ENCODE peak calls at places on chromosomes 2 and 18, in eight cellular contexts. One of them, this sample, is unnamed.

GRCh38 chr2:213238753-213239591 is 45.3 kb upstream of the SPAG16 start:
- DNase-seq in MM.1S: no peak
- DNase-seq in thoracic aorta: no peak
- DNase-seq in GM20000: no peak
- DNase-seq in AG04449: peak
- DNase-seq in tibial artery: peak
- DNase-seq in astrocyte of the spinal cord: peak
- DNase-seq in lower lobe of right lung: no peak
- DNase-seq in this sample: no peak

GRCh38 chr2:174836345-174836999 is 72.2 kb upstream of the CHRNA1 start:
- DNase-seq in AG04449: peak
- DNase-seq in MM.1S: no peak
- DNase-seq in tibial artery: no peak
- DNase-seq in thoracic aorta: no peak
- DNase-seq in GM20000: no peak
- DNase-seq in lower lobe of right lung: no peak
- DNase-seq in astrocyte of the spinal cord: peak
- DNase-seq in this sample: no peak

GRCh38 chr2:241857572-241858121 is 1.0 kb downstream of the PDCD1 start:
- DNase-seq in lower lobe of right lung: peak
- DNase-seq in thoracic aorta: no peak
- DNase-seq in tibial artery: no peak
- DNase-seq in GM20000: peak
- DNase-seq in astrocyte of the spinal cord: no peak
- DNase-seq in MM.1S: no peak
- DNase-seq in AG04449: no peak
- DNase-seq in this sample: no peak

GRCh38 chr2:143282684-143283083 is 153.5 kb downstream of the ARHGAP15 start:
- DNase-seq in thoracic aorta: no peak
- DNase-seq in GM20000: no peak
- DNase-seq in astrocyte of the spinal cord: no peak
- DNase-seq in lower lobe of right lung: no peak
- DNase-seq in tibial artery: no peak
- DNase-seq in AG04449: no peak
- DNase-seq in MM.1S: no peak
- DNase-seq in this sample: no peak

GRCh38 chr2:181142514-181142913 is 162.1 kb downstream of the UBE2E3 start:
- DNase-seq in AG04449: no peak
- DNase-seq in lower lobe of right lung: no peak
- DNase-seq in GM20000: no peak
- DNase-seq in thoracic aorta: no peak
- DNase-seq in MM.1S: peak
- DNase-seq in astrocyte of the spinal cord: no peak
- DNase-seq in tibial artery: no peak
- DNase-seq in this sample: no peak

GRCh38 chr2:73730810-73731209 is 6.3 kb downstream of the TPRKB start:
- DNase-seq in thoracic aorta: no peak
- DNase-seq in GM20000: no peak
- DNase-seq in lower lobe of right lung: no peak
- DNase-seq in tibial artery: no peak
- DNase-seq in AG04449: no peak
- DNase-seq in astrocyte of the spinal cord: no peak
- DNase-seq in MM.1S: no peak
- DNase-seq in this sample: no peak

GRCh38 chr2:97995026-97995733 is 568 bp downstream of the TMEM131 start:
- DNase-seq in AG04449: no peak
- DNase-seq in lower lobe of right lung: peak
- DNase-seq in MM.1S: peak
- DNase-seq in GM20000: peak
- DNase-seq in astrocyte of the spinal cord: peak
- DNase-seq in thoracic aorta: no peak
- DNase-seq in tibial artery: peak
- DNase-seq in this sample: peak

GRCh38 chr2:100235098-100235497 is 87.2 kb downstream of the LONRF2 start:
- DNase-seq in lower lobe of right lung: no peak
- DNase-seq in thoracic aorta: no peak
- DNase-seq in AG04449: no peak
- DNase-seq in MM.1S: peak
- DNase-seq in astrocyte of the spinal cord: peak
- DNase-seq in GM20000: peak
- DNase-seq in tibial artery: no peak
- DNase-seq in this sample: no peak

GRCh38 chr2:85309699-85310321 is 18.0 kb downstream of the TGOLN2 start:
- DNase-seq in GM20000: no peak
- DNase-seq in thoracic aorta: no peak
- DNase-seq in lower lobe of right lung: no peak
- DNase-seq in AG04449: no peak
- DNase-seq in tibial artery: no peak
- DNase-seq in astrocyte of the spinal cord: no peak
- DNase-seq in MM.1S: peak
- DNase-seq in this sample: no peak

GRCh38 chr2:36849265-36849664 is 117.1 kb downstream of the STRN start:
- DNase-seq in lower lobe of right lung: no peak
- DNase-seq in GM20000: no peak
- DNase-seq in tibial artery: no peak
- DNase-seq in AG04449: no peak
- DNase-seq in astrocyte of the spinal cord: no peak
- DNase-seq in MM.1S: no peak
- DNase-seq in thoracic aorta: no peak
- DNase-seq in this sample: no peak

GRCh38 chr2:72544554-72544953 is 281.3 kb downstream of the EXOC6B start:
- DNase-seq in lower lobe of right lung: no peak
- DNase-seq in astrocyte of the spinal cord: no peak
- DNase-seq in MM.1S: no peak
- DNase-seq in GM20000: no peak
- DNase-seq in tibial artery: no peak
- DNase-seq in AG04449: no peak
- DNase-seq in thoracic aorta: no peak
- DNase-seq in this sample: no peak

GRCh38 chr18:27922780-27923179 is 254.2 kb downstream of the CDH2 start:
- DNase-seq in astrocyte of the spinal cord: no peak
- DNase-seq in AG04449: no peak
- DNase-seq in tibial artery: no peak
- DNase-seq in thoracic aorta: no peak
- DNase-seq in MM.1S: no peak
- DNase-seq in lower lobe of right lung: no peak
- DNase-seq in GM20000: no peak
- DNase-seq in this sample: no peak

GRCh38 chr2:161428240-161428587 is 12.1 kb downstream of the TBR1 start:
- DNase-seq in MM.1S: no peak
- DNase-seq in tibial artery: no peak
- DNase-seq in thoracic aorta: no peak
- DNase-seq in AG04449: no peak
- DNase-seq in GM20000: no peak
- DNase-seq in lower lobe of right lung: no peak
- DNase-seq in astrocyte of the spinal cord: no peak
- DNase-seq in this sample: no peak

GRCh38 chr2:161426416-161426787 is 10.3 kb downstream of the TBR1 start:
- DNase-seq in MM.1S: no peak
- DNase-seq in lower lobe of right lung: no peak
- DNase-seq in astrocyte of the spinal cord: no peak
- DNase-seq in GM20000: no peak
- DNase-seq in AG04449: no peak
- DNase-seq in tibial artery: no peak
- DNase-seq in thoracic aorta: no peak
- DNase-seq in this sample: no peak

GRCh38 chr2:161427413-161428239 is 11.5 kb downstream of the TBR1 start:
- DNase-seq in lower lobe of right lung: no peak
- DNase-seq in thoracic aorta: no peak
- DNase-seq in astrocyte of the spinal cord: peak
- DNase-seq in AG04449: no peak
- DNase-seq in GM20000: peak
- DNase-seq in tibial artery: no peak
- DNase-seq in MM.1S: no peak
- DNase-seq in this sample: no peak

GRCh38 chr2:161425966-161426365 is 9.9 kb downstream of the TBR1 start:
- DNase-seq in tibial artery: no peak
- DNase-seq in GM20000: no peak
- DNase-seq in astrocyte of the spinal cord: no peak
- DNase-seq in AG04449: no peak
- DNase-seq in MM.1S: no peak
- DNase-seq in thoracic aorta: no peak
- DNase-seq in lower lobe of right lung: no peak
- DNase-seq in this sample: no peak

GRCh38 chr2:161426788-161427412 is 10.8 kb downstream of the TBR1 start:
- DNase-seq in tibial artery: no peak
- DNase-seq in astrocyte of the spinal cord: peak
- DNase-seq in GM20000: peak
- DNase-seq in lower lobe of right lung: no peak
- DNase-seq in AG04449: no peak
- DNase-seq in MM.1S: no peak
- DNase-seq in thoracic aorta: no peak
- DNase-seq in this sample: no peak
- TF ChIP-seq CTCF in tibial artery: no peak
- TF ChIP-seq CTCF in astrocyte of the spinal cord: peak
- TF ChIP-seq CTCF in GM20000: peak
- TF ChIP-seq CTCF in lower lobe of right lung: no peak
- TF ChIP-seq CTCF in AG04449: peak
- TF ChIP-seq CTCF in MM.1S: no peak
- TF ChIP-seq CTCF in thoracic aorta: peak
- TF ChIP-seq CTCF in this sample: peak

GRCh38 chr18:48667276-48668254 is 128.7 kb downstream of the CTIF start:
- DNase-seq in GM20000: no peak
- DNase-seq in AG04449: no peak
- DNase-seq in MM.1S: no peak
- DNase-seq in astrocyte of the spinal cord: peak
- DNase-seq in thoracic aorta: no peak
- DNase-seq in lower lobe of right lung: no peak
- DNase-seq in tibial artery: no peak
- DNase-seq in this sample: no peak
- TF ChIP-seq CTCF in GM20000: no peak
- TF ChIP-seq CTCF in AG04449: peak
- TF ChIP-seq CTCF in MM.1S: no peak
- TF ChIP-seq CTCF in astrocyte of the spinal cord: peak
- TF ChIP-seq CTCF in thoracic aorta: peak
- TF ChIP-seq CTCF in lower lobe of right lung: no peak
- TF ChIP-seq CTCF in tibial artery: no peak
- TF ChIP-seq CTCF in this sample: peak

DNA sequence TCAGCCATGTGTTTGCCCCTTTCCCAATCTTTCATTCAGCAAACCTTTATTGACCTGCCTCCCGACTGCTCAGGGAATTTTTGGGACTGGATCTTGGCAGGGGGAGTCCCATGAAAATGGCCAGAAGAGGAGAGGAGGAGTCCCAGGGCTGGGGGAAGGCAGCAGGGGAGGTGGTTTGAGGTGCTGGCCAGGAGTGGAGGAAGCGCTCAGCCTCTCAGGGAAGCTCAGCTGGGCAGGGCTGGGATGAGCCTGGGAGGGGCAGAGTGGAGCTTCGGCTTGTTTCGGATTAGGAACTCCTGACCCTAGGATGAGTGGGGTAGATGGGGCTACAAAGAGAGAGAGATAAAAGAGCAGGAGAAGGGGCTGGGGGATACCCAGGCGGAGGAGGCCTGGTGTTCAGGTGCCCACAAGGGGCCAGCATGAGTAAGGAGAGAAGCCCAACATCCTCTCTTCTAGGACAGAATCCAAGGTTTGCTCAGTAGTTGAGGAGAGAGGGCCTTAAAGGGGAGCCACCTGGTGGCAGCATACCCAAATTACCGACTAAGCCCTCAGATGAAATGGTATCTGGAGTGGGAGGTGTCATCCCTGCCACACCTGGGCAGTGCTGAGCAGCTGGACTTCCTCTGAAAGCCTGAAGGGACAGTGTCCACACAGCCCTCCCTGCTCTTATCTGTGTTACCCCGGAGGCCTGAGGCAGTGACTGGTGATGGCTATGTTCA is 91.1 kb downstream of the INHBB start:
- DNase-seq in GM20000: peak
- DNase-seq in tibial artery: no peak
- DNase-seq in astrocyte of the spinal cord: peak
- DNase-seq in MM.1S: peak
- DNase-seq in lower lobe of right lung: no peak
- DNase-seq in AG04449: no peak
- DNase-seq in thoracic aorta: no peak
- DNase-seq in this sample: peak
- TF ChIP-seq CTCF in GM20000: peak
- TF ChIP-seq CTCF in tibial artery: no peak
- TF ChIP-seq CTCF in astrocyte of the spinal cord: peak
- TF ChIP-seq CTCF in MM.1S: peak
- TF ChIP-seq CTCF in lower lobe of right lung: peak
- TF ChIP-seq CTCF in AG04449: peak
- TF ChIP-seq CTCF in thoracic aorta: no peak
- TF ChIP-seq CTCF in this sample: peak

DNA sequence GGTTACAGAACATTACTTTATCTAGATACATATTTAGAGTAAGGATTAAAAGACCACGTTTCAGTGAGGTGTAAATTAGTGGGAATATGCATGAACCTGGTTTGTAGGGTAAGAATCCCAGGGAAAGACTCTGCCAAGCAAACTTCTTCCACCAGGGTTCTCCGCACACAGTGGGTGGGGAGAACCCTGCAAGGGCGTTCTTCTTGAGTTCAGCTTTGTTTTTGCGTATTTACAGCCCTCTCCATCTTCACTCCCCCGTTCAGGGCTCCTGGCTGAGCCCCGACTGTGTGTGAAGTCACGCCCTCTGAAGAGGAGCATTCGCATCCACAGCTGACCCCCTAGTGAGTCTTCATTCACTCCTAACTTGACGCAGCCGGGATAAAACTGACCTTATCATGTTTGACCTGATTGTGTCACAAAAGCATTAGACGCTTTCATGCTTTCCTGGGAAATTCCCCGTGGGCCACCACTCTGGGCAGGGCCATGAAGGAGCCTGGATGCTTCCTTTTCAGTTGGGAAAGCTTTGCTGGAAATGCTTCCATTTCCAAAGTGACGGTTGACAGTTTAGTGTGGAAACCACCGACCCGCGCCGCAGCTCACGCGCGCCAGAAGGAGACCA is 1.0 kb downstream of the ALKAL2 start:
- DNase-seq in AG04449: no peak
- DNase-seq in astrocyte of the spinal cord: no peak
- DNase-seq in MM.1S: no peak
- DNase-seq in GM20000: no peak
- DNase-seq in thoracic aorta: no peak
- DNase-seq in lower lobe of right lung: no peak
- DNase-seq in tibial artery: no peak
- DNase-seq in this sample: no peak
- TF ChIP-seq CTCF in AG04449: no peak
- TF ChIP-seq CTCF in astrocyte of the spinal cord: no peak
- TF ChIP-seq CTCF in MM.1S: no peak
- TF ChIP-seq CTCF in GM20000: no peak
- TF ChIP-seq CTCF in thoracic aorta: no peak
- TF ChIP-seq CTCF in lower lobe of right lung: no peak
- TF ChIP-seq CTCF in tibial artery: no peak
- TF ChIP-seq CTCF in this sample: no peak

This sample was measured in type B pancreatic cell.